ENCODE peak calls at places on chromosomes 4 and X, in seven cellular contexts. One of them, this sample, is unnamed. For H3K27me3 and H3K4me1, the result is how much of the 10 kb centered on the place peaks cover.

GRCh38 chr4:147799986-147800555 is 68.2 kb downstream of the ARHGAP10 start:
- DNase-seq in gastrocnemius medialis: no peak
- DNase-seq in heart left ventricle: no peak
- DNase-seq in uterus: no peak
- DNase-seq in esophagus muscularis mucosa: no peak
- DNase-seq in endothelial cell of umbilical vein: no peak
- DNase-seq in upper lobe of left lung: no peak
- DNase-seq in this sample: no peak

GRCh38 chr4:91936301-91936700 is 367.5 kb upstream of the GRID2 start:
- DNase-seq in uterus: no peak
- DNase-seq in upper lobe of left lung: no peak
- DNase-seq in gastrocnemius medialis: no peak
- DNase-seq in heart left ventricle: no peak
- DNase-seq in endothelial cell of umbilical vein: no peak
- DNase-seq in esophagus muscularis mucosa: no peak
- DNase-seq in this sample: no peak

GRCh38 chr4:13988347-13989265 is 361.1 kb upstream of the BOD1L1 start:
- DNase-seq in esophagus muscularis mucosa: peak
- DNase-seq in gastrocnemius medialis: peak
- DNase-seq in uterus: no peak
- DNase-seq in heart left ventricle: peak
- DNase-seq in upper lobe of left lung: no peak
- DNase-seq in endothelial cell of umbilical vein: no peak
- DNase-seq in this sample: no peak

GRCh38 chrX:105694839-105695238 is 127.5 kb upstream of the NRK start:
- DNase-seq in gastrocnemius medialis: no peak
- DNase-seq in uterus: no peak
- DNase-seq in endothelial cell of umbilical vein: no peak
- DNase-seq in heart left ventricle: no peak
- DNase-seq in esophagus muscularis mucosa: no peak
- DNase-seq in upper lobe of left lung: no peak
- DNase-seq in this sample: no peak

GRCh38 chr4:39166177-39166576 is 16.2 kb upstream of the WDR19 start:
- DNase-seq in endothelial cell of umbilical vein: no peak
- DNase-seq in gastrocnemius medialis: no peak
- DNase-seq in upper lobe of left lung: no peak
- DNase-seq in uterus: no peak
- DNase-seq in heart left ventricle: no peak
- DNase-seq in esophagus muscularis mucosa: no peak
- DNase-seq in this sample: no peak

GRCh38 chr4:113290666-113291065 is 241.2 kb downstream of the ANK2 start:
- DNase-seq in heart left ventricle: no peak
- DNase-seq in upper lobe of left lung: no peak
- DNase-seq in esophagus muscularis mucosa: no peak
- DNase-seq in gastrocnemius medialis: no peak
- DNase-seq in uterus: no peak
- DNase-seq in endothelial cell of umbilical vein: no peak
- DNase-seq in this sample: no peak

GRCh38 chrX:16005899-16006298 is 117.5 kb upstream of the GRPR start:
- DNase-seq in uterus: no peak
- DNase-seq in heart left ventricle: no peak
- DNase-seq in endothelial cell of umbilical vein: no peak
- DNase-seq in esophagus muscularis mucosa: no peak
- DNase-seq in gastrocnemius medialis: no peak
- DNase-seq in upper lobe of left lung: no peak
- DNase-seq in this sample: no peak

GRCh38 chrX:114905251-114905650 is 112.2 kb downstream of the IL13RA2 start:
- DNase-seq in heart left ventricle: no peak
- DNase-seq in uterus: no peak
- DNase-seq in gastrocnemius medialis: no peak
- DNase-seq in endothelial cell of umbilical vein: no peak
- DNase-seq in esophagus muscularis mucosa: no peak
- DNase-seq in upper lobe of left lung: no peak
- DNase-seq in this sample: no peak

GRCh38 chr4:157674699-157675098 is 454.2 kb downstream of the GRIA2 start:
- DNase-seq in esophagus muscularis mucosa: no peak
- DNase-seq in heart left ventricle: no peak
- DNase-seq in gastrocnemius medialis: no peak
- DNase-seq in endothelial cell of umbilical vein: no peak
- DNase-seq in upper lobe of left lung: no peak
- DNase-seq in uterus: no peak
- DNase-seq in this sample: no peak

GRCh38 chr4:17807446-17807845 is 3.1 kb downstream of the DCAF16 start:
- DNase-seq in uterus: no peak
- DNase-seq in heart left ventricle: no peak
- DNase-seq in esophagus muscularis mucosa: no peak
- DNase-seq in gastrocnemius medialis: no peak
- DNase-seq in upper lobe of left lung: no peak
- DNase-seq in endothelial cell of umbilical vein: no peak
- DNase-seq in this sample: no peak

GRCh38 chr4:76156635-76157034 is 8.4 kb upstream of the NUP54 start:
- DNase-seq in endothelial cell of umbilical vein: peak
- DNase-seq in upper lobe of left lung: no peak
- DNase-seq in heart left ventricle: no peak
- DNase-seq in gastrocnemius medialis: no peak
- DNase-seq in esophagus muscularis mucosa: no peak
- DNase-seq in uterus: no peak
- DNase-seq in this sample: no peak

GRCh38 chrX:35696760-35697234 is 101.3 kb upstream of the MAGEB16 start:
- DNase-seq in gastrocnemius medialis: no peak
- DNase-seq in heart left ventricle: no peak
- DNase-seq in esophagus muscularis mucosa: no peak
- DNase-seq in upper lobe of left lung: no peak
- DNase-seq in endothelial cell of umbilical vein: no peak
- DNase-seq in uterus: no peak
- DNase-seq in this sample: no peak

GRCh38 chr4:6347511-6348045 is 77.9 kb downstream of the WFS1 start:
- DNase-seq in endothelial cell of umbilical vein: no peak
- DNase-seq in gastrocnemius medialis: no peak
- DNase-seq in uterus: no peak
- DNase-seq in heart left ventricle: peak
- DNase-seq in esophagus muscularis mucosa: no peak
- DNase-seq in upper lobe of left lung: peak
- DNase-seq in this sample: no peak

GRCh38 chrX:7147978-7148824 is at the start of gene PUDP:
- DNase-seq in gastrocnemius medialis: peak
- DNase-seq in esophagus muscularis mucosa: no peak
- DNase-seq in upper lobe of left lung: peak
- DNase-seq in uterus: peak
- DNase-seq in heart left ventricle: peak
- DNase-seq in endothelial cell of umbilical vein: peak
- DNase-seq in this sample: peak
- TF ChIP-seq POLR2A in gastrocnemius medialis: peak
- TF ChIP-seq POLR2A in esophagus muscularis mucosa: no peak
- TF ChIP-seq POLR2A in upper lobe of left lung: peak
- TF ChIP-seq POLR2A in uterus: peak
- TF ChIP-seq POLR2A in heart left ventricle: no peak
- TF ChIP-seq POLR2A in endothelial cell of umbilical vein: peak
- TF ChIP-seq POLR2A in this sample: peak

DNA sequence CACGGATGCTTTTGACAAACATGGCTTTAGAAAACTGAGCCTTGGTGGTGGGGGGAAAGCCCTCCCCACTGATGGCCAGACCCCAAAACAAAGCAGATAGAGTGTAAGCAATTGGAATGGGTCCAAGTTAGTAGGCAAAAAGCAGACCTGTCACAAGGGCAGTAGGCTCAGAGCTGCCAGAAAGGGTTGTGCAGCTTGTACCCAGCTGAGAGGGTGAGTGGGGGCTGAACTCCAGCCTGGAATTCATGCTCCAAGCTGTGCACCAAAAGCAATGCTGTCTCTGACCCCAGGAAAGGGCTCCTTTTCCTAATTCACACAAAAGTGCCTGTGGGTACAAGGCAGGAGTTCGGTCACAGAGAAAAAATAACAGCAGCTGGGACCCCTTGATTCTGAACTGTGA is 101.0 kb upstream of the TEX13D start:
- DNase-seq in endothelial cell of umbilical vein: no peak
- DNase-seq in esophagus muscularis mucosa: no peak
- DNase-seq in gastrocnemius medialis: no peak
- DNase-seq in heart left ventricle: no peak
- DNase-seq in uterus: no peak
- DNase-seq in upper lobe of left lung: no peak
- DNase-seq in this sample: no peak
- H3K27me3 ChIP-seq in endothelial cell of umbilical vein: under half
- H3K27me3 ChIP-seq in esophagus muscularis mucosa: under half
- H3K27me3 ChIP-seq in gastrocnemius medialis: under half
- H3K27me3 ChIP-seq in heart left ventricle: under half
- H3K27me3 ChIP-seq in uterus: under half
- H3K27me3 ChIP-seq in upper lobe of left lung: under half
- H3K27me3 ChIP-seq in this sample: under half

DNA sequence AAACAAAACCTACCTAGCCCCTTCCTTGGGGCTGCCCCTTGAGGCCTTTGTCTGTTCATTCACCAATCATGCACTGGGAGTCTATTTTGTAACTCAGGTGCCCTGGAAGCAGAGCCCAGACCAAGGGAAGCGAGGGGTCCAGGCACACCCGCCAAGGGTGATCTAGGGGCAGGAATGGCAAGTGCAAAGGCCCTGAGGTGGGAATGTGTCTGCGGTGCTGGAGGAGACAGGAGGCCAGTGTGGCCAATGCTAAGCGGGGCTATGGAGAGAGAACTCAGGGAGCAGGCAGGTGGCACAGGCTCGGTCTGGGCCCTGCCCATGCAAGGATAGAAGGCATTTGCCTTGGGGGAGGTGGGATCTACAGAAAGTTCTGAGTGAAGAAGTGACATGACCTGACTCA is 3.5 kb upstream of the SH3BP2 start:
- DNase-seq in gastrocnemius medialis: no peak
- DNase-seq in endothelial cell of umbilical vein: no peak
- DNase-seq in upper lobe of left lung: no peak
- DNase-seq in esophagus muscularis mucosa: no peak
- DNase-seq in uterus: no peak
- DNase-seq in heart left ventricle: no peak
- DNase-seq in this sample: peak
- H3K4me1 ChIP-seq in gastrocnemius medialis: under half
- H3K4me1 ChIP-seq in endothelial cell of umbilical vein: under half
- H3K4me1 ChIP-seq in upper lobe of left lung: under half
- H3K4me1 ChIP-seq in esophagus muscularis mucosa: under half
- H3K4me1 ChIP-seq in uterus: under half
- H3K4me1 ChIP-seq in heart left ventricle: under half
- H3K4me1 ChIP-seq in this sample: under half

GRCh38 chrX:65668362-65669310 is 1.2 kb downstream of the MSN start:
- DNase-seq in esophagus muscularis mucosa: no peak
- DNase-seq in heart left ventricle: peak
- DNase-seq in gastrocnemius medialis: peak
- DNase-seq in uterus: peak
- DNase-seq in endothelial cell of umbilical vein: peak
- DNase-seq in upper lobe of left lung: no peak
- DNase-seq in this sample: peak
- TF ChIP-seq POLR2A in esophagus muscularis mucosa: peak
- TF ChIP-seq POLR2A in heart left ventricle: no peak
- TF ChIP-seq POLR2A in gastrocnemius medialis: peak
- TF ChIP-seq POLR2A in uterus: peak
- TF ChIP-seq POLR2A in endothelial cell of umbilical vein: peak
- TF ChIP-seq POLR2A in upper lobe of left lung: no peak
- TF ChIP-seq POLR2A in this sample: no peak

GRCh38 chr4:5018603-5019002 is 655 bp downstream of the CYTL1 start:
- DNase-seq in endothelial cell of umbilical vein: no peak
- DNase-seq in upper lobe of left lung: no peak
- DNase-seq in uterus: no peak
- DNase-seq in heart left ventricle: no peak
- DNase-seq in esophagus muscularis mucosa: no peak
- DNase-seq in gastrocnemius medialis: no peak
- DNase-seq in this sample: no peak
- H3K27me3 ChIP-seq in endothelial cell of umbilical vein: under half
- H3K27me3 ChIP-seq in upper lobe of left lung: under half
- H3K27me3 ChIP-seq in uterus: under half
- H3K27me3 ChIP-seq in heart left ventricle: under half
- H3K27me3 ChIP-seq in esophagus muscularis mucosa: under half
- H3K27me3 ChIP-seq in gastrocnemius medialis: under half
- H3K27me3 ChIP-seq in this sample: under half

GRCh38 chrX:11836284-11836683 is 78.2 kb downstream of the MSL3 start:
- DNase-seq in upper lobe of left lung: no peak
- DNase-seq in uterus: no peak
- DNase-seq in heart left ventricle: no peak
- DNase-seq in gastrocnemius medialis: no peak
- DNase-seq in esophagus muscularis mucosa: no peak
- DNase-seq in endothelial cell of umbilical vein: peak
- DNase-seq in this sample: no peak
- H3K4me1 ChIP-seq in upper lobe of left lung: under half
- H3K4me1 ChIP-seq in uterus: under half
- H3K4me1 ChIP-seq in heart left ventricle: under half
- H3K4me1 ChIP-seq in gastrocnemius medialis: under half
- H3K4me1 ChIP-seq in esophagus muscularis mucosa: under half
- H3K4me1 ChIP-seq in endothelial cell of umbilical vein: under half
- H3K4me1 ChIP-seq in this sample: under half

GRCh38 chr4:73998040-73999011 is at the start of gene CXCL5:
- DNase-seq in gastrocnemius medialis: no peak
- DNase-seq in uterus: no peak
- DNase-seq in endothelial cell of umbilical vein: peak
- DNase-seq in upper lobe of left lung: peak
- DNase-seq in esophagus muscularis mucosa: no peak
- DNase-seq in heart left ventricle: peak
- DNase-seq in this sample: no peak
- TF ChIP-seq POLR2A in gastrocnemius medialis: no peak
- TF ChIP-seq POLR2A in uterus: no peak
- TF ChIP-seq POLR2A in endothelial cell of umbilical vein: no peak
- TF ChIP-seq POLR2A in upper lobe of left lung: no peak
- TF ChIP-seq POLR2A in esophagus muscularis mucosa: no peak
- TF ChIP-seq POLR2A in heart left ventricle: no peak
- TF ChIP-seq POLR2A in this sample: no peak

GRCh38 chrX:139203681-139204575 is 326.6 kb upstream of the F9 start:
- DNase-seq in upper lobe of left lung: peak
- DNase-seq in uterus: no peak
- DNase-seq in gastrocnemius medialis: no peak
- DNase-seq in endothelial cell of umbilical vein: no peak
- DNase-seq in esophagus muscularis mucosa: no peak
- DNase-seq in heart left ventricle: no peak
- DNase-seq in this sample: no peak
- H3K27me3 ChIP-seq in upper lobe of left lung: under half
- H3K27me3 ChIP-seq in uterus: under half
- H3K27me3 ChIP-seq in gastrocnemius medialis: under half
- H3K27me3 ChIP-seq in endothelial cell of umbilical vein: under half
- H3K27me3 ChIP-seq in esophagus muscularis mucosa: under half
- H3K27me3 ChIP-seq in heart left ventricle: under half
- H3K27me3 ChIP-seq in this sample: under half

GRCh38 chrX:68794486-68794885 is 34.3 kb upstream of the EFNB1 start:
- DNase-seq in esophagus muscularis mucosa: no peak
- DNase-seq in endothelial cell of umbilical vein: no peak
- DNase-seq in uterus: no peak
- DNase-seq in upper lobe of left lung: no peak
- DNase-seq in gastrocnemius medialis: no peak
- DNase-seq in heart left ventricle: no peak
- DNase-seq in this sample: no peak
- H3K4me1 ChIP-seq in esophagus muscularis mucosa: under half
- H3K4me1 ChIP-seq in endothelial cell of umbilical vein: under half
- H3K4me1 ChIP-seq in uterus: under half
- H3K4me1 ChIP-seq in upper lobe of left lung: under half
- H3K4me1 ChIP-seq in gastrocnemius medialis: under half
- H3K4me1 ChIP-seq in heart left ventricle: under half
- H3K4me1 ChIP-seq in this sample: under half

GRCh38 chrX:150898343-150899190 is at the start of gene CD99L2:
- DNase-seq in upper lobe of left lung: peak
- DNase-seq in heart left ventricle: peak
- DNase-seq in endothelial cell of umbilical vein: peak
- DNase-seq in gastrocnemius medialis: peak
- DNase-seq in esophagus muscularis mucosa: peak
- DNase-seq in uterus: peak
- DNase-seq in this sample: peak
- TF ChIP-seq POLR2A in upper lobe of left lung: peak
- TF ChIP-seq POLR2A in heart left ventricle: no peak
- TF ChIP-seq POLR2A in endothelial cell of umbilical vein: peak
- TF ChIP-seq POLR2A in gastrocnemius medialis: peak
- TF ChIP-seq POLR2A in esophagus muscularis mucosa: no peak
- TF ChIP-seq POLR2A in uterus: peak
- TF ChIP-seq POLR2A in this sample: peak

This sample was measured in Peyer's patch.